ENCODE peak calls at places on chromosomes 1 and 21, in six cellular contexts. C, Z, E, W, K and O are unnamed samples.

GRCh38 chr1:36528361-36529349 is 45.9 kb upstream of the CSF3R start:
- DNase-seq in C (no peak), Z (no peak), E (peak; percentile 39), W (no peak), K (no peak), O (no peak)

GRCh38 chr1:157030728-157031127 is 14.8 kb downstream of the ARHGEF11 start:
- DNase-seq in C (no peak), Z (no peak), E (no peak), W (no peak), K (no peak), O (no peak)

GRCh38 chr1:18928406-18928805 is 26.1 kb upstream of the ALDH4A1 start:
- DNase-seq in C (no peak), Z (no peak), E (no peak), W (no peak), K (no peak), O (no peak)

GRCh38 chr1:202561240-202561639 is 149.0 kb downstream of the SYT2 start:
- DNase-seq in C (no peak), Z (no peak), E (no peak), W (no peak), K (no peak), O (no peak)

GRCh38 chr21:23960769-23961168 is 1646.5 kb downstream of the MRPL39 start:
- DNase-seq in C (no peak), Z (no peak), E (no peak), W (no peak), K (no peak), O (no peak)

GRCh38 chr1:78672428-78672827 is 22.8 kb downstream of the IFI44 start:
- DNase-seq in C (no peak), Z (no peak), E (no peak), W (no peak), K (no peak), O (no peak)

GRCh38 chr21:21921410-21922232 is 923.4 kb downstream of the NCAM2 start:
- DNase-seq in C (peak; percentile 55), Z (no peak), E (peak; percentile 58), W (no peak), K (no peak), O (no peak)

GRCh38 chr1:3607703-3608065 is 3.6 kb downstream of the MEGF6 start:
- DNase-seq in C (no peak), Z (no peak), E (peak; percentile 58), W (no peak), K (no peak), O (no peak)

GRCh38 chr1:247347395-247348222 is 15.9 kb upstream of the ZNF496 start:
- DNase-seq in C (no peak), Z (peak; percentile 46), E (peak; percentile 11), W (no peak), K (no peak), O (no peak)

GRCh38 chr1:91556556-91556955 is 55.9 kb downstream of the CDC7 start:
- DNase-seq in C (no peak), Z (no peak), E (no peak), W (no peak), K (no peak), O (no peak)

GRCh38 chr1:94042388-94042787 is 78.6 kb downstream of the ABCA4 start:
- DNase-seq in C (no peak), Z (no peak), E (no peak), W (no peak), K (no peak), O (no peak)

GRCh38 chr1:145805057-145805456 is 18.8 kb downstream of the RNF115 start:
- DNase-seq in C (no peak), Z (no peak), E (no peak), W (no peak), K (no peak), O (no peak)

GRCh38 chr1:22380024-22380785 is 71.4 kb upstream of the ZBTB40 start:
- DNase-seq in C (no peak), Z (no peak), E (no peak), W (no peak), K (no peak), O (no peak)

GRCh38 chr1:178172939-178173338 is 79.0 kb downstream of the RASAL2 start:
- DNase-seq in C (no peak), Z (no peak), E (no peak), W (no peak), K (no peak), O (no peak)

GRCh38 chr1:57424231-57425027 is 569 bp upstream of the DAB1 start:
- DNase-seq in C (peak; percentile 86), Z (no peak), E (peak; percentile 81), W (no peak), K (no peak), O (no peak)

GRCh38 chr1:165364432-165365133 is 8.1 kb upstream of the LMX1A start:
- DNase-seq in C (no peak), Z (peak; percentile 50), E (no peak), W (peak; percentile 82), K (no peak), O (no peak)

GRCh38 chr1:19331262-19331878 is 19.2 kb downstream of the SLC66A1 start:
- DNase-seq in C (no peak), Z (no peak), E (no peak), W (no peak), K (no peak), O (no peak)

GRCh38 chr1:44630116-44630515 is 44.2 kb downstream of the TMEM53 start:
- DNase-seq in C (no peak), Z (no peak), E (no peak), W (no peak), K (no peak), O (no peak)

GRCh38 chr1:84584126-84584525 is 9.9 kb upstream of the CTBS start:
- DNase-seq in C (no peak), Z (no peak), E (no peak), W (no peak), K (no peak), O (no peak)

GRCh38 chr1:199665371-199665770 is 362.1 kb upstream of the NR5A2 start:
- DNase-seq in C (no peak), Z (no peak), E (no peak), W (no peak), K (no peak), O (no peak)

DNA sequence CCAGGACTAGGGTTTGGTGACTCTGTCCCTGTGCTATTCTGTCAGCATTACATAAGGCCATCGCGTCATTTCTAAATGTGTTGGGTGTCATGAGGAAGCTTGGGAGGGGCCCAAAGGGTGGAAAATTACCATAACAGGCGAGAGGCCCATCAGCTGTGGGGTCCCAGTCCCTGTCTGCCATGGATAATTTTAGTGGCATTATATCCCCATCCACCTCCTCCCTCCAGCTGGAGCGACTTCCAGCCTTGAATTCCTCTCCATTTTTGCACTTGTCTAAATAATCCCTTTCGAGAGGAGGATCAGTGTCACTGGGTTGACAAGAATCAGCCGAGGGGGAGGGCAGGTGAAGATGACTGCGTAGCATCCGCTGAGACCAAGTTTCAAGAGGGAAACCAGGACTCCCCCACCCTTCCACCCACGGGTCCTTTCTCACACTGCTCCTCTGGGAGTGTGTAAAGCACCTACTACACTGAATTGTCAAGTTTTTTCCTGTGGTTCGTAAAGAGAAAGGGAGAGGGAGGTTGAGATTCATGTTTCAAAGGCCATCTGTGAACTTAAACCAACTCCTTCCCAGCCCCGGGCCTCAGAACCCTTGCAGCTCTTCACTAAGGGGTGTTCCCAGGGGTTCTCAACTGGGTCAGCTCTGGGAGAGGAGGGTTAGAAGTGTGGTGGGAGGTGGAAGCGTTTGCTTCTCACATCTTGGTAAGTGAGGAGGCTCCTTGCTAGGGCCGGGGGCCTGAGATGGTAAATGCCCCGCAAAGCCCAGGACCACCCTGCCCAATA is 29.2 kb downstream of the VASH2 start:
- DNase-seq in C (no peak), Z (no peak), E (no peak), W (no peak), K (no peak), O (no peak)
- H3K27ac ChIP-seq in C (no peak overlapping the region), Z (no peak overlapping the region), E (peak overlapping the region; percentile 7), W (no peak overlapping the region), K (no peak overlapping the region), O (no peak overlapping the region)

DNA sequence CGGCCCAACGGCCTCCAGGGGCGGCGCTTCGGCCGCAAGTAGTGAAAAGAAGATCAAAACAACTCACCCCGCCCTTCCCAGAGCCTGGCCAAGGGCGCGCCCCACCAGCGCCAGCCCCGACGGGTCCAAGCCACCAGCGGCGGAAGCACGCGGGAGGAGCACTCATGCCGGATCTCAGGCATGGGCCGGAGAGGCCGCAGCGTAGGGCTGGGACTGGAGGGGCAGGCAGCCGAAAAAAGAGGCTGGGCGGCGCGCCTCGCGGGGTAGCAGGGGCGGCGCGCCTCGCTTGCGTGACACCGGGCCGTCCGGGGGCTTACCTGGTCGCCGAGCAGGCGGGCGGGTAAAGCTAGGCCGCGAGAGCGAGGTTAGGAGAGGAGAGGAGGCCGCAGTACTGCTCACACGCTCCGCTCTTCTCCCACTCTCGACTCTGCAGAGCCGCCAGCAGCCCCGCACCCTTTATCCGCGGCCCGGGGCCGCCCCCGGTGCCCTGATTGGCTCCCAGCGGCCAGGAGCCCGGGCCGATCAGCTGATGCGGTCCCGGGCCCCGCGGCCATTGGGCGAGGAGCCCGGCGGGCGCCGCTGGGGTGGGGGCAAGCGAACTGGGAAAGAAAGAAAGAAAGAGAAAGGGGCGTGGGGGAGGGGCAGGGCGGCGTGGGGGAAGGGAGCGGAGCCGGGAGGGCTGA is at the start of gene GLUL:
- DNase-seq in C (peak; percentile 95), Z (peak; percentile 97), E (peak; percentile 98), W (peak; percentile 98), K (peak; percentile 92), O (peak; percentile 58)
- TF ChIP-seq CTCF in C (no peak), Z (peak; percentile 5), E (peak; percentile 27), W (no peak), K (no peak), O (no peak)

DNA sequence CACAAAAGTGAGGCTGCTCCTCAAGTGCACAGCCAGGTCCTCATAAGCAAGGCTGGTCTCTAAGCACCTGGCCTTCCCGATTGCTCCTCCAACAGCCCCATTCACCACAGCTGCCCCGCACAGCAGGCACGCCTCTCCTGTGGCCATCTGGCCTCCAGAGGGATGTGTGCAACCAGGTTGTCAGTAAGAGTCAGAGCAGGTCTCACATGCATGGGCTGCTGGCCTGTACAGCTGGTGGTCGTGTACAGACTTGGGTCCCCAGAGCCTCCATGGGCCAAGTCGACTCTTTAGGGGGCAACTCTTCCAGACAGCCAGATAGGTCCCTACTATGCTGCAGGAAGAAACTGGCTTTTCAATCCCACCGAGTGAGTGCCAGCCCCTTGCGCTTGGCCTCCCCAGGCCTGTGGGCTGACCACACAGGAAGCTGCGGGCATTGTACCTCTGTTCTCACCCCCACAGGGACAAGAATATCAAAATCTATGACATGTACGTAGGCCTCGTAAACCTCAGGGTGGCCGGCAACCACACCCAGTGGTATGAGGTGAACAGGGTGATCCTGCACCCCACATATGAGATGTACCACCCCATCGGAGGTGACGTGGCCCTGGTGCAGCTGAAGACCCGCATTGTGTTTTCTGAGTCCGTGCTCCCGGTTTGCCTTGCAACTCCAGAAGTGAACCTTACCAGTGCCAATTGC is 1.4 kb downstream of the PRSS38 start:
- DNase-seq in C (no peak), Z (no peak), E (no peak), W (no peak), K (no peak), O (no peak)
- H3K9me3 ChIP-seq in C (no peaks in the 10 kb centered on the region), Z (peaks cover 18% of the 10 kb centered on the region), E (peaks cover 4% of the 10 kb centered on the region), W (no peaks in the 10 kb centered on the region), K (peaks cover 22% of the 10 kb centered on the region), O (peaks cover 16% of the 10 kb centered on the region)

GRCh38 chr1:52552505-52553371 is at the start of gene TUT4:
- DNase-seq in C (peak; percentile 95), Z (peak; percentile 84), E (peak; percentile 97), W (peak; percentile 82), K (peak; percentile 93), O (peak; percentile 58)

GRCh38 chr1:52551476-52552235 is 1.2 kb downstream of the TUT4 start:
- DNase-seq in C (peak; percentile 16), Z (no peak), E (peak; percentile 48), W (no peak), K (peak; percentile 41), O (peak; percentile 7)

GRCh38 chr1:52550447-52550846 is 2.4 kb downstream of the TUT4 start:
- DNase-seq in C (no peak), Z (no peak), E (no peak), W (no peak), K (no peak), O (no peak)

GRCh38 chr1:52553372-52554266 is 727 bp upstream of the TUT4 start:
- DNase-seq in C (peak; percentile 94), Z (peak; percentile 92), E (peak; percentile 95), W (peak; percentile 91), K (peak; percentile 94), O (peak; percentile 88)

GRCh38 chr1:52552236-52552504 is 722 bp downstream of the TUT4 start:
- DNase-seq in C (peak; percentile 49), Z (peak; percentile 49), E (peak; percentile 64), W (no peak), K (peak; percentile 65), O (peak; percentile 71)
- H3K27ac ChIP-seq in C (peak overlapping the region; percentile 95), Z (peak overlapping the region; percentile 89), E (peak overlapping the region; percentile 94), W (peak overlapping the region; percentile 88), K (peak overlapping the region; percentile 97), O (peak overlapping the region; percentile 94)